ENCODE peak calls at places on chromosomes 2 and 18, in seven cellular contexts. K is GDM1; C is effector CD4-positive, alpha-beta T cell; N is stimulated activated CD4-positive, alpha-beta T cell treated with anti-CD3 and anti-CD28 coated beads, Interleukin-15, amount 100 ng/mL, for 1 hour; M is fibroblast of mammary gland; T is hepatocyte; X is activated CD4-positive, CD25-positive, alpha-beta regulatory T cell. E is an unnamed sample.

GRCh38 chr18:8448091-8448490 is 161.1 kb upstream of the RAB12 start:
- DNase-seq in K (no peak), C (no peak), N (no peak), M (no peak), T (no peak), X (no peak), E (no peak)

GRCh38 chr18:79068299-79068945 is 772 bp upstream of the ATP9B start:
- DNase-seq in K (no peak), C (peak), N (peak), M (peak), T (no peak), X (peak), E (no peak)

GRCh38 chr2:17644997-17645715 is 104.7 kb downstream of the VSNL1 start:
- DNase-seq in K (no peak), C (no peak), N (no peak), M (peak), T (no peak), X (no peak), E (no peak)

GRCh38 chr2:174529916-174530315 is 43.1 kb upstream of the GPR155 start:
- DNase-seq in K (no peak), C (no peak), N (no peak), M (no peak), T (no peak), X (no peak), E (no peak)

GRCh38 chr2:219713110-219713509 is 85.7 kb downstream of the SLC4A3 start:
- DNase-seq in K (no peak), C (no peak), N (no peak), M (peak), T (no peak), X (no peak), E (no peak)

GRCh38 chr2:111905990-111906735 is 7.8 kb downstream of the MERTK start:
- DNase-seq in K (no peak), C (no peak), N (no peak), M (no peak), T (no peak), X (no peak), E (no peak)

GRCh38 chr18:70384181-70384790 is 95.4 kb downstream of the SOCS6 start:
- DNase-seq in K (no peak), C (no peak), N (no peak), M (peak), T (peak), X (no peak), E (no peak)

GRCh38 chr2:6545795-6546194 is 319.9 kb downstream of the CMPK2 start:
- DNase-seq in K (no peak), C (no peak), N (no peak), M (no peak), T (no peak), X (no peak), E (no peak)

GRCh38 chr2:41502752-41503151 is 545.1 kb upstream of the PKDCC start:
- DNase-seq in K (no peak), C (no peak), N (no peak), M (no peak), T (no peak), X (no peak), E (no peak)